ENCODE peak calls at places on chromosomes 4 and X, in eight cellular contexts. One of them, this sample, is unnamed.

GRCh38 chrX:130916636-130917422 is 13.8 kb upstream of the ENOX2 start:
- DNase-seq in prostate gland: peak
- DNase-seq in H9: peak
- DNase-seq in upper lobe of right lung: no peak
- DNase-seq in NB4: peak
- DNase-seq in endothelial cell: peak
- DNase-seq in NCI-H345: peak
- DNase-seq in retinal pigment epithelial cell: no peak
- DNase-seq in this sample: peak

GRCh38 chr4:116942315-116942714 is 143.1 kb downstream of the TRAM1L1 start:
- DNase-seq in prostate gland: no peak
- DNase-seq in H9: no peak
- DNase-seq in upper lobe of right lung: no peak
- DNase-seq in NB4: no peak
- DNase-seq in endothelial cell: no peak
- DNase-seq in NCI-H345: no peak
- DNase-seq in retinal pigment epithelial cell: no peak
- DNase-seq in this sample: no peak

GRCh38 chr4:182877326-182877883 is 39.8 kb downstream of the DCTD start:
- DNase-seq in prostate gland: no peak
- DNase-seq in H9: no peak
- DNase-seq in upper lobe of right lung: no peak
- DNase-seq in NB4: no peak
- DNase-seq in endothelial cell: no peak
- DNase-seq in NCI-H345: no peak
- DNase-seq in retinal pigment epithelial cell: no peak
- DNase-seq in this sample: no peak

GRCh38 chrX:107135076-107135964 is 16.7 kb upstream of the RBM41 start:
- DNase-seq in prostate gland: no peak
- DNase-seq in H9: no peak
- DNase-seq in upper lobe of right lung: no peak
- DNase-seq in NB4: peak
- DNase-seq in endothelial cell: no peak
- DNase-seq in NCI-H345: no peak
- DNase-seq in retinal pigment epithelial cell: no peak
- DNase-seq in this sample: peak

GRCh38 chr4:76219299-76220055 is 5.9 kb upstream of the SCARB2 start:
- DNase-seq in prostate gland: no peak
- DNase-seq in H9: no peak
- DNase-seq in upper lobe of right lung: no peak
- DNase-seq in NB4: peak
- DNase-seq in endothelial cell: no peak
- DNase-seq in NCI-H345: no peak
- DNase-seq in retinal pigment epithelial cell: no peak
- DNase-seq in this sample: peak

GRCh38 chr4:55303818-55304217 is 42.2 kb upstream of the SRD5A3 start:
- DNase-seq in prostate gland: no peak
- DNase-seq in H9: no peak
- DNase-seq in upper lobe of right lung: no peak
- DNase-seq in NB4: peak
- DNase-seq in endothelial cell: no peak
- DNase-seq in NCI-H345: no peak
- DNase-seq in retinal pigment epithelial cell: peak
- DNase-seq in this sample: peak

GRCh38 chrX:42497356-42497755 is 280.6 kb downstream of the PPP1R2C start:
- DNase-seq in prostate gland: no peak
- DNase-seq in H9: no peak
- DNase-seq in upper lobe of right lung: no peak
- DNase-seq in NB4: no peak
- DNase-seq in endothelial cell: no peak
- DNase-seq in NCI-H345: no peak
- DNase-seq in retinal pigment epithelial cell: no peak
- DNase-seq in this sample: no peak

GRCh38 chr4:123229326-123229725 is 167.3 kb upstream of the SPRY1 start:
- DNase-seq in prostate gland: no peak
- DNase-seq in H9: no peak
- DNase-seq in upper lobe of right lung: no peak
- DNase-seq in NB4: no peak
- DNase-seq in endothelial cell: no peak
- DNase-seq in NCI-H345: no peak
- DNase-seq in retinal pigment epithelial cell: no peak
- DNase-seq in this sample: no peak

GRCh38 chr4:25888781-25889180 is 25.2 kb upstream of the SMIM20 start:
- DNase-seq in prostate gland: no peak
- DNase-seq in H9: no peak
- DNase-seq in upper lobe of right lung: no peak
- DNase-seq in NB4: no peak
- DNase-seq in endothelial cell: no peak
- DNase-seq in NCI-H345: no peak
- DNase-seq in retinal pigment epithelial cell: no peak
- DNase-seq in this sample: no peak

GRCh38 chrX:153723351-153724251 is 586 bp downstream of the BCAP31 start:
- DNase-seq in prostate gland: peak
- DNase-seq in H9: peak
- DNase-seq in upper lobe of right lung: peak
- DNase-seq in NB4: peak
- DNase-seq in endothelial cell: peak
- DNase-seq in NCI-H345: peak
- DNase-seq in retinal pigment epithelial cell: no peak
- DNase-seq in this sample: peak

GRCh38 chr4:140014284-140014683 is 139.7 kb downstream of the MAML3 start:
- DNase-seq in prostate gland: no peak
- DNase-seq in H9: no peak
- DNase-seq in upper lobe of right lung: no peak
- DNase-seq in NB4: no peak
- DNase-seq in endothelial cell: no peak
- DNase-seq in NCI-H345: no peak
- DNase-seq in retinal pigment epithelial cell: no peak
- DNase-seq in this sample: peak

GRCh38 chrX:70025464-70025863 is 24.3 kb downstream of the AWAT2 start:
- DNase-seq in prostate gland: no peak
- DNase-seq in H9: no peak
- DNase-seq in upper lobe of right lung: no peak
- DNase-seq in NB4: no peak
- DNase-seq in endothelial cell: no peak
- DNase-seq in NCI-H345: no peak
- DNase-seq in retinal pigment epithelial cell: no peak
- DNase-seq in this sample: no peak

GRCh38 chr4:84965558-84966381 is 720 bp downstream of the WDFY3 start:
- DNase-seq in prostate gland: peak
- DNase-seq in H9: peak
- DNase-seq in upper lobe of right lung: peak
- DNase-seq in NB4: peak
- DNase-seq in endothelial cell: peak
- DNase-seq in NCI-H345: peak
- DNase-seq in retinal pigment epithelial cell: no peak
- DNase-seq in this sample: peak

GRCh38 chr4:54971474-54971950 is 153.9 kb downstream of the KDR start:
- DNase-seq in prostate gland: no peak
- DNase-seq in H9: peak
- DNase-seq in upper lobe of right lung: no peak
- DNase-seq in NB4: peak
- DNase-seq in endothelial cell: peak
- DNase-seq in NCI-H345: peak
- DNase-seq in retinal pigment epithelial cell: peak
- DNase-seq in this sample: peak

GRCh38 chrX:54116391-54116790 is 66.7 kb downstream of the FAM120C start:
- DNase-seq in prostate gland: no peak
- DNase-seq in H9: peak
- DNase-seq in upper lobe of right lung: no peak
- DNase-seq in NB4: peak
- DNase-seq in endothelial cell: no peak
- DNase-seq in NCI-H345: no peak
- DNase-seq in retinal pigment epithelial cell: no peak
- DNase-seq in this sample: no peak

GRCh38 chrX:41153453-41153852 is 68.2 kb downstream of the USP9X start:
- DNase-seq in prostate gland: no peak
- DNase-seq in H9: no peak
- DNase-seq in upper lobe of right lung: no peak
- DNase-seq in NB4: no peak
- DNase-seq in endothelial cell: no peak
- DNase-seq in NCI-H345: no peak
- DNase-seq in retinal pigment epithelial cell: no peak
- DNase-seq in this sample: no peak

GRCh38 chr4:170022211-170022610 is 4.0 kb downstream of the MFAP3L start:
- DNase-seq in prostate gland: no peak
- DNase-seq in H9: no peak
- DNase-seq in upper lobe of right lung: no peak
- DNase-seq in NB4: no peak
- DNase-seq in endothelial cell: no peak
- DNase-seq in NCI-H345: no peak
- DNase-seq in retinal pigment epithelial cell: no peak
- DNase-seq in this sample: no peak

GRCh38 chr4:1571986-1572385 is 112.1 kb downstream of the FAM53A start:
- DNase-seq in prostate gland: no peak
- DNase-seq in H9: no peak
- DNase-seq in upper lobe of right lung: no peak
- DNase-seq in NB4: no peak
- DNase-seq in endothelial cell: no peak
- DNase-seq in NCI-H345: no peak
- DNase-seq in retinal pigment epithelial cell: no peak
- DNase-seq in this sample: no peak

GRCh38 chr4:165588534-165589310 is 209.9 kb downstream of the CPE start:
- DNase-seq in prostate gland: no peak
- DNase-seq in H9: no peak
- DNase-seq in upper lobe of right lung: no peak
- DNase-seq in NB4: no peak
- DNase-seq in endothelial cell: no peak
- DNase-seq in NCI-H345: no peak
- DNase-seq in retinal pigment epithelial cell: peak
- DNase-seq in this sample: no peak

GRCh38 chr4:176376032-176376614 is 56.4 kb downstream of the SPCS3 start:
- DNase-seq in prostate gland: no peak
- DNase-seq in H9: no peak
- DNase-seq in upper lobe of right lung: no peak
- DNase-seq in NB4: peak
- DNase-seq in endothelial cell: no peak
- DNase-seq in NCI-H345: peak
- DNase-seq in retinal pigment epithelial cell: peak
- DNase-seq in this sample: peak

GRCh38 chrX:119189586-119189985 is 46.5 kb upstream of the PGRMC1 start:
- DNase-seq in prostate gland: no peak
- DNase-seq in H9: no peak
- DNase-seq in upper lobe of right lung: no peak
- DNase-seq in NB4: no peak
- DNase-seq in endothelial cell: no peak
- DNase-seq in NCI-H345: no peak
- DNase-seq in retinal pigment epithelial cell: no peak
- DNase-seq in this sample: no peak

GRCh38 chrX:17375631-17376380 is 806 bp downstream of the NHS start:
- DNase-seq in prostate gland: no peak
- DNase-seq in H9: peak
- DNase-seq in upper lobe of right lung: peak
- DNase-seq in NB4: no peak
- DNase-seq in endothelial cell: peak
- DNase-seq in NCI-H345: peak
- DNase-seq in retinal pigment epithelial cell: no peak
- DNase-seq in this sample: peak

GRCh38 chr4:129246850-129247542 is 151.0 kb downstream of the C4orf33 start:
- DNase-seq in prostate gland: no peak
- DNase-seq in H9: no peak
- DNase-seq in upper lobe of right lung: no peak
- DNase-seq in NB4: no peak
- DNase-seq in endothelial cell: no peak
- DNase-seq in NCI-H345: peak
- DNase-seq in retinal pigment epithelial cell: no peak
- DNase-seq in this sample: no peak

GRCh38 chrX:130155564-130155963 is 10.1 kb downstream of the AIFM1 start:
- DNase-seq in prostate gland: no peak
- DNase-seq in H9: no peak
- DNase-seq in upper lobe of right lung: no peak
- DNase-seq in NB4: no peak
- DNase-seq in endothelial cell: no peak
- DNase-seq in NCI-H345: no peak
- DNase-seq in retinal pigment epithelial cell: peak
- DNase-seq in this sample: no peak

GRCh38 chrX:69070949-69071650 is 94.2 kb downstream of the PJA1 start:
- DNase-seq in prostate gland: no peak
- DNase-seq in H9: no peak
- DNase-seq in upper lobe of right lung: no peak
- DNase-seq in NB4: no peak
- DNase-seq in endothelial cell: no peak
- DNase-seq in NCI-H345: no peak
- DNase-seq in retinal pigment epithelial cell: no peak
- DNase-seq in this sample: no peak

GRCh38 chrX:102341867-102342266 is 94.9 kb downstream of the NXF2 start:
- DNase-seq in prostate gland: no peak
- DNase-seq in H9: no peak
- DNase-seq in upper lobe of right lung: no peak
- DNase-seq in NB4: no peak
- DNase-seq in endothelial cell: no peak
- DNase-seq in NCI-H345: no peak
- DNase-seq in retinal pigment epithelial cell: no peak
- DNase-seq in this sample: no peak

This sample was measured in A549.